ENCODE peak calls at places on chromosome 20, in six cellular contexts. Y is Panc1, M is GM12878, G is GM23338, N is HCT116, E is upper lobe of left lung. K is an unnamed sample.
A peak's percentile ranks its signal among the peaks of the same experiment; 100 is the strongest.

GRCh38 chr20:59604770-59605665 is 678 bp downstream of the PHACTR3 start:
- ATAC-seq in Y (no peak), M (no peak), G (peak; percentile 73), N (no peak), E (no peak), K (no peak)

GRCh38 chr20:50366270-50367103 is 143.7 kb upstream of the PTPN1 start:
- ATAC-seq in Y (no peak), M (no peak), G (no peak), N (peak; percentile 44), E (no peak), K (peak; percentile 62)

GRCh38 chr20:58500256-58500655 is 14.9 kb downstream of the APCDD1L start:
- ATAC-seq in Y (no peak), M (no peak), G (no peak), N (no peak), E (no peak), K (no peak)

GRCh38 chr20:21505810-21506530 is 7.9 kb downstream of the NKX2-2 start:
- ATAC-seq in Y (no peak), M (peak; percentile 30), G (peak; percentile 55), N (peak; percentile 88), E (peak; percentile 83), K (peak; percentile 47)

GRCh38 chr20:51023617-51024155 is 779 bp upstream of the KCNG1 start:
- ATAC-seq in Y (no peak), M (no peak), G (peak; percentile 8), N (no peak), E (no peak), K (no peak)

GRCh38 chr20:43448748-43449535 is 8.8 kb upstream of the SRSF6 start:
- ATAC-seq in Y (peak; percentile 83), M (peak; percentile 89), G (peak; percentile 84), N (peak; percentile 71), E (peak; percentile 53), K (no peak)

GRCh38 chr20:6576721-6577120 is 190.8 kb upstream of the BMP2 start:
- ATAC-seq in Y (no peak), M (no peak), G (no peak), N (no peak), E (no peak), K (no peak)

GRCh38 chr20:59804347-59804746 is 129.1 kb downstream of the SYCP2 start:
- ATAC-seq in Y (no peak), M (no peak), G (no peak), N (no peak), E (no peak), K (no peak)

GRCh38 chr20:59645761-59646171 is 41.4 kb downstream of the PHACTR3 start:
- ATAC-seq in Y (peak; percentile 72), M (no peak), G (peak; percentile 76), N (peak; percentile 82), E (no peak), K (no peak)

GRCh38 chr20:39941235-39941634 is 747.8 kb downstream of the MAFB start:
- ATAC-seq in Y (no peak), M (no peak), G (no peak), N (no peak), E (no peak), K (no peak)

GRCh38 chr20:23165307-23165750 is 79.2 kb upstream of the CD93 start:
- ATAC-seq in Y (no peak), M (no peak), G (peak; percentile 81), N (peak; percentile 76), E (no peak), K (no peak)

GRCh38 chr20:45011108-45011526 is 44.8 kb downstream of the STK4 start:
- ATAC-seq in Y (peak; percentile 92), M (peak; percentile 79), G (peak; percentile 80), N (peak; percentile 81), E (peak; percentile 81), K (no peak)

GRCh38 chr20:53598140-53599038 is 4.8 kb upstream of the ZNF217 start:
- ATAC-seq in Y (no peak), M (peak; percentile 42), G (no peak), N (no peak), E (no peak), K (no peak)

GRCh38 chr20:6212903-6213302 is 90.1 kb upstream of the FERMT1 start:
- ATAC-seq in Y (no peak), M (no peak), G (no peak), N (no peak), E (no peak), K (no peak)

GRCh38 chr20:58652606-58653303 is 1.7 kb downstream of the STX16 start:
- ATAC-seq in Y (no peak), M (peak; percentile 20), G (no peak), N (no peak), E (no peak), K (no peak)

GRCh38 chr20:19094959-19095541 is 117.4 kb upstream of the SLC24A3 start:
- ATAC-seq in Y (no peak), M (peak; percentile 33), G (no peak), N (no peak), E (no peak), K (no peak)

GRCh38 chr20:63567382-63568169 is 6.5 kb downstream of the HELZ2 start:
- ATAC-seq in Y (no peak), M (peak; percentile 90), G (no peak), N (no peak), E (peak; percentile 67), K (peak; percentile 25)

GRCh38 chr20:51735728-51736600 is 32.2 kb downstream of the ATP9A start:
- ATAC-seq in Y (no peak), M (no peak), G (no peak), N (no peak), E (peak; percentile 28), K (no peak)

GRCh38 chr20:47857994-47858557 is 72.8 kb upstream of the SULF2 start:
- ATAC-seq in Y (no peak), M (no peak), G (no peak), N (no peak), E (peak; percentile 71), K (peak; percentile 65)

GRCh38 chr20:24418731-24419130 is 50.7 kb upstream of the SYNDIG1 start:
- ATAC-seq in Y (no peak), M (no peak), G (no peak), N (no peak), E (no peak), K (no peak)

GRCh38 chr20:49914310-49915117 is 815 bp downstream of the SPATA2 start:
- ATAC-seq in Y (peak; percentile 2), M (peak; percentile 9), G (peak; percentile 38), N (peak; percentile 11), E (no peak), K (no peak)

GRCh38 chr20:14065774-14066173 is 70.5 kb downstream of the MACROD2 start:
- ATAC-seq in Y (no peak), M (no peak), G (no peak), N (no peak), E (no peak), K (no peak)

GRCh38 chr20:14064333-14064732 is 69.0 kb downstream of the MACROD2 start:
- ATAC-seq in Y (no peak), M (no peak), G (no peak), N (no peak), E (no peak), K (no peak)

GRCh38 chr20:14067631-14068030 is 72.3 kb downstream of the MACROD2 start:
- ATAC-seq in Y (no peak), M (no peak), G (no peak), N (no peak), E (no peak), K (no peak)

GRCh38 chr20:14064921-14065320 is 69.6 kb downstream of the MACROD2 start:
- ATAC-seq in Y (no peak), M (no peak), G (no peak), N (no peak), E (no peak), K (no peak)

DNA sequence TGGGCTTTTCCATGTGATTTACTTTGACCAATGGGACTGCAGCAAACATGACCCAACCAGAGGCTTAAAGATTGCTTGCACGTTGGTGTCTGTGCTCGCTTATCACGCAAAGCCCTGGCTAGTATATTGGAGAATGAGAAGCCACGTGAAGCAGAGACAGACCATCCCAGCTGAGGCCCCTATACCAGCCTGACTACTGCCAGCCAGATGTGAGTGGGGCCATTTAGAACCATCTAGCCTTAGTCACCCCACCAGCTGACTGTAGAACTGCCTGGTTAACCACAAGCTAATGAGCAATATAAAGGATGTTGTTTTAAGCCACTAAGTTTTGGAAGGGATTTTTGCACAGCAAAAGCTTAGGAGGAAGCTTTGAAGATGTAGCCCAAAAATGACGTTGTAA is 74.5 kb downstream of the MACROD2 start:
- ATAC-seq in Y (no peak), M (no peak), G (no peak), N (no peak), E (no peak), K (no peak)
- TF ChIP-seq POLR2AphosphoS5 in Y (no peak), M (no peak), G (no peak), N (no peak), E (no peak), K (no peak)

DNA sequence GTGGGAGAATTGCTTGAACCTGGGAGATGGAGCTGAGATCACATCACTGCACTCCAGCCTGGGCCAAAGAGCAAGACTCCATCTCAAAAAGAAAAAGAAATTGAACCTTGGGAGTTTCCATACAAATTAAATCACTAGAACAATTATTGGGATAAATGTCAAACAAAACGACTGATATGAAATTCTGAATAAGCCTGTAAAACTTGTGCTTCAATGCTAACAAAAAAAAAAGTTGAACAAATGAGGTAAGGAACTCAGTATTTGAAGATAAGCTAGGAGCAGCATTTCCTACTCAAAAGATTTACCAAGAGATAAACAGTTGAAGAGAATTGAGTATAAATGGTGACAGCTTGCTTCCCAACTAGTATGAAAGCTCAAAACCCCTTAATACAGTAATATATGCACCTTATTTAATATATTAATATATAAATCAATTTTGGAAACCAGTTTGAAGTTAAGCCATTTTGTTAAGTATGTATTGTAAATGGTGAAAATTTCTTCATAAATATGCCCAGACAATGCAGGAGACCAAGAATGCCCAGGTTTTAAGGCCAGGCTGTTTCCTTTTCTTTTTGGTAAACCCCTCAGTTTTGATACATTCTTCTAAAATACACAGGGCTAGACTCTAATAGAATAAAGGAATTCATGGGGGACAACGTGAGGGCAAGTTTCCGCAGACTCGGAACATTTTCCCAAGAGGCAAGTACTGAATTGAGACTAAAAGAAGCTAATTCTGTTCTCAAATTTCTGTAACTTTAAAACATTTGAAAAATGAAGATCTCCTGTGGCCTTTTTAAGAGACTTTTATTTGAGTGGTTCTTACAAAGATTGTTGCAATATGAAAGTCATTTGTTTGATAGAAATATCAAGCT is 3.9 kb downstream of the ROMO1 start:
- ATAC-seq in Y (no peak), M (no peak), G (no peak), N (no peak), E (no peak), K (no peak)
- TF ChIP-seq POLR2AphosphoS5 in Y (peak; percentile 30), M (peak; percentile 48), G (no peak), N (no peak), E (no peak), K (peak; percentile 8)

DNA sequence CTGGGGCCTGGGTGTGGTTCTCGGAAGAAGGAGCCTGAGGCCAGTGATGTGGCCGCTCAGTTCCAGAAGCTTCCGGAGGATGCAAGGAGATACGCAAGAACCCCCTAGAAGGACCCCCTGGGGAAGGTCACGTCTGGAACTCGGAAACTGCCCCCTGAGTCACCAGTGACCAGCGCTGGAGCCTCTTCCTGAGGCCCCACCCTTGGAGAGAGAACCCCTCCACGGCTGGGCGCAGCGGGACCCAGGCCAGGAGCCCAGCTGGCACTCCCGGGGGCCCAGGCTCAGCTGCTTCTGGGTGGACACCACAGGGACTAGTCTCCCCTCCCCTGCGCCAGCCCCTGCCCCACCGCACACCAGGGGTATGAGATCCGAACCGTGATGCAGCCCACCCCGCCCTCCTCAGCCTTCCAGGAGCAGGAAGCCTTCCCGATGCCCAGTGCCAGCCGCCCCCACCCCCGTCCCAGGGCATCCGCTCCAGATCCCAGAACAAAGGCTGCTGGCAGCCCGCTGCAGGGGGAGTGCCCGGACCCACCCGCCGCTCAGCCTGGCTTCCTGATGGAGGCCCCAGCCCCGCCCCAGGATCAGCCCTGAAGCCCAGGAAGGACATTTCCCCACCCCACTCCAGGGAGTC is 7.5 kb downstream of the LAMA5 start:
- ATAC-seq in Y (peak; percentile 2), M (no peak), G (no peak), N (peak; percentile 5), E (no peak), K (peak; percentile 46)
- TF ChIP-seq POLR2AphosphoS5 in Y (no peak), M (no peak), G (no peak), N (peak; percentile 27), E (peak; percentile 74), K (peak; percentile 51)

GRCh38 chr20:38460040-38460623 is 12.5 kb upstream of the RALGAPB start:
- ATAC-seq in Y (peak; percentile 91), M (no peak), G (no peak), N (peak; percentile 97), E (peak; percentile 55), K (peak; percentile 41)
- TF ChIP-seq POLR2AphosphoS5 in Y (no peak), M (no peak), G (no peak), N (peak; percentile 34), E (no peak), K (no peak)

K was measured in gastroesophageal sphincter.